ENCODE peak calls at places on chromosomes 5 and 9, in four cellular contexts. One of them, this sample, is unnamed.

GRCh38 chr9:133463864-133464615 is 4.3 kb downstream of the CACFD1 start:
- DNase-seq in neuronal stem cell: no peak
- DNase-seq in H9: no peak
- DNase-seq in trophoblast cell: no peak
- DNase-seq in this sample: no peak

GRCh38 chr5:100826133-100826532 is 76.9 kb downstream of the ST8SIA4 start:
- DNase-seq in neuronal stem cell: no peak
- DNase-seq in H9: no peak
- DNase-seq in trophoblast cell: no peak
- DNase-seq in this sample: no peak

GRCh38 chr9:17462869-17463464 is 115.9 kb upstream of the SH3GL2 start:
- DNase-seq in neuronal stem cell: peak; percentile 47
- DNase-seq in H9: no peak
- DNase-seq in trophoblast cell: peak; percentile 27
- DNase-seq in this sample: peak; percentile 62

GRCh38 chr5:96292582-96293247 is 140.3 kb downstream of the PCSK1 start:
- DNase-seq in neuronal stem cell: no peak
- DNase-seq in H9: no peak
- DNase-seq in trophoblast cell: peak; percentile 6
- DNase-seq in this sample: no peak

GRCh38 chr5:124252094-124252750 is 494.2 kb downstream of the ZNF608 start:
- DNase-seq in neuronal stem cell: no peak
- DNase-seq in H9: no peak
- DNase-seq in trophoblast cell: no peak
- DNase-seq in this sample: no peak

GRCh38 chr5:167147879-167148278 is 1143.6 kb upstream of the WWC1 start:
- DNase-seq in neuronal stem cell: no peak
- DNase-seq in H9: no peak
- DNase-seq in trophoblast cell: no peak
- DNase-seq in this sample: peak; percentile 26

GRCh38 chr5:142475102-142475501 is 150.3 kb upstream of the SPRY4 start:
- DNase-seq in neuronal stem cell: no peak
- DNase-seq in H9: peak; percentile 66
- DNase-seq in trophoblast cell: peak; percentile 27
- DNase-seq in this sample: no peak

GRCh38 chr5:115100556-115100955 is 69.2 kb downstream of the TRIM36 start:
- DNase-seq in neuronal stem cell: no peak
- DNase-seq in H9: no peak
- DNase-seq in trophoblast cell: no peak
- DNase-seq in this sample: no peak

GRCh38 chr5:141651728-141652105 is 499 bp upstream of the FCHSD1 start:
- DNase-seq in neuronal stem cell: no peak
- DNase-seq in H9: no peak
- DNase-seq in trophoblast cell: no peak
- DNase-seq in this sample: no peak

GRCh38 chr5:57408285-57408684 is 74.3 kb downstream of the ACTBL2 start:
- DNase-seq in neuronal stem cell: no peak
- DNase-seq in H9: no peak
- DNase-seq in trophoblast cell: no peak
- DNase-seq in this sample: no peak

GRCh38 chr5:57410374-57411320 is 72.0 kb downstream of the ACTBL2 start:
- DNase-seq in neuronal stem cell: no peak
- DNase-seq in H9: no peak
- DNase-seq in trophoblast cell: no peak
- DNase-seq in this sample: no peak

GRCh38 chr5:57406591-57406990 is 76.0 kb downstream of the ACTBL2 start:
- DNase-seq in neuronal stem cell: no peak
- DNase-seq in H9: no peak
- DNase-seq in trophoblast cell: no peak
- DNase-seq in this sample: no peak

GRCh38 chr5:57407391-57407790 is 75.2 kb downstream of the ACTBL2 start:
- DNase-seq in neuronal stem cell: no peak
- DNase-seq in H9: no peak
- DNase-seq in trophoblast cell: no peak
- DNase-seq in this sample: no peak

GRCh38 chr5:57408714-57409113 is 73.9 kb downstream of the ACTBL2 start:
- DNase-seq in neuronal stem cell: no peak
- DNase-seq in H9: no peak
- DNase-seq in trophoblast cell: no peak
- DNase-seq in this sample: peak; percentile 26
- H2BK120ac ChIP-seq in neuronal stem cell: no peak overlapping the region
- H2BK120ac ChIP-seq in H9: no peak overlapping the region
- H2BK120ac ChIP-seq in trophoblast cell: no peak overlapping the region
- H2BK120ac ChIP-seq in this sample: no peak overlapping the region

GRCh38 chr5:164728733-164729132 is 1223.3 kb downstream of the MAT2B start:
- DNase-seq in neuronal stem cell: no peak
- DNase-seq in H9: no peak
- DNase-seq in trophoblast cell: no peak
- DNase-seq in this sample: no peak
- H4K91ac ChIP-seq in neuronal stem cell: no peak overlapping the region
- H4K91ac ChIP-seq in H9: no peak overlapping the region
- H4K91ac ChIP-seq in trophoblast cell: no peak overlapping the region
- H4K91ac ChIP-seq in this sample: no peak overlapping the region

DNA sequence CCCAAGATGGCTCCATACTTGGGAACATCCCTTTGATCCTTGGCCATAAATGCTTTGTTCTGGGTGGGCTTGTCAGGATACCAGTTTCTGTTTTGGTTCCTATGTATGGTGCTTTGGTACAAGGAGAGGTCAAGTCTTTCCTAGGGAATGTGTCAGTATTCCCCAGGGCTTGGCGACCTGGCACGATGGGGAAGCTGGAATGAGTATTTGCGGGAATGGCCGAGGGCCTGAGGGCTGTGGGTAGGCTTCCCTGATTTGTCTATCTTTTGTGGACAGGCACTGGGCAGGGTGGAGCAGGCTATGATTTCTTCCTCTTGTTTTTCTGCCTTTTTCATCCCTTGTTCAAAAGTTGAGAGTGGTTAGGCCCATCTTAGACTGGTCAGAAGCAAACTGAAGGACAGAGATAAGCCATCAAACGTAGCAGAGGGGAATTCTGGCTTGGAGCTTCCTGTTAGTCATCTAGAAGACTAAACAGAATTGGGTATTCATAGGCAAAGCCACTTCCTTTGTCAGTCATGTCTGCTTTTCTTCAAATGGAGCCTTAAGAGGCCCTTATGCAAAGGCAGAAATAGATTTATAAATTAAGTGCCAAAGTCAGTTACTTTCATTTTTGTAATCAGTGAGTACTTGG is 13.7 kb downstream of the DOCK2 start:
- DNase-seq in neuronal stem cell: no peak
- DNase-seq in H9: no peak
- DNase-seq in trophoblast cell: no peak
- DNase-seq in this sample: peak; percentile 98
- H2BK120ac ChIP-seq in neuronal stem cell: no peak overlapping the region
- H2BK120ac ChIP-seq in H9: no peak overlapping the region
- H2BK120ac ChIP-seq in trophoblast cell: no peak overlapping the region
- H2BK120ac ChIP-seq in this sample: peak overlapping the region; percentile 97

DNA sequence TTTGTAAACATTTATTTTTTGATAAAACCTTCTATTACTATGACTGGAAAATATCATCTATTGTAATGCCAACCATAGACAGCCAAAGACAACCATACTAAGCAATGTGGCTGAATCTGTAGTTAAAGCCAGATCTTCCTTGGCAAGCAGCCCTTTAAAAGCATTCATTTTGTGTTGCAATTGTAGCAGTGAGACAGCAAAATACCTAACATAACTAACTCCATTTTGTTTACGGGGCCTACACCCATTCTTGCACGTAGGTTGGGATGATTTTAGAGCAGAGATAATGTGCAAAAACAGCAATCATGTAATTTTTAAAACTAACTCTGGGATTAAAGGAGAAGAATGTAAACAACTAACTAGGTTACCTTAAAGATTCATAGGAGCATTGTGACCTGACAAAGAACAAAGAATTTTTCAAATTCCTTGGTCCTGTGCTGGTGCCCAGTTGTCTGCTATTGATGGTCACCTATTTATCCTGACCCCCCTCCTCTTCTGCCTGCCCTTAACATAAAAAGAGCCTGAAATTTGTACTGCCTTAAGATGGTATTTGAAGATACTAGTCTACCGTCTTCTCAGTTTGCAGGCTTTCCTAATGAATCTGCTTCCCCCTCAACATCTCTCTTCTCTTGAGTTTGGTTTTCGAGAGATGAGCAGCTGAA is 10.6 kb downstream of the IFNA1 start:
- DNase-seq in neuronal stem cell: no peak
- DNase-seq in H9: no peak
- DNase-seq in trophoblast cell: peak; percentile 60
- DNase-seq in this sample: no peak
- H4K91ac ChIP-seq in neuronal stem cell: no peak overlapping the region
- H4K91ac ChIP-seq in H9: no peak overlapping the region
- H4K91ac ChIP-seq in trophoblast cell: no peak overlapping the region
- H4K91ac ChIP-seq in this sample: no peak overlapping the region

DNA sequence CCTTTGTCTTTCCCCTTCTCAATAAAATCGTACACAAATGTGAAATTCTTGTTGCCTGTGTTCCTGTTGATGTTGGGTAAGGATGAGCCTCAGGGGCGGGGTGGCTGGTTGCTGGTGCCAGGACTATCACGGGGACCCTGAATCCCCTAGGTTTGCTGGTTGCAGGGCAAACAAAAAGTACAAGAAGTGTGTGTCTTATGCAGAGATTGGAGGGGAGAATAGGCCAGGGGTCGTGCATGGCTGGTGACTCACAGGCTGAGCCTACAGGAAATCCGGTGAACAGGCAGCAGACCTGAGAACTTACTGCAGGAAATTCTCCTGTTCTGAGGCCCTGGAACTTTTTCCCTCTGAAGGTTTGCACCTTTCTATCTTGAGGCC is 5.5 kb downstream of the ANXA2R start:
- DNase-seq in neuronal stem cell: no peak
- DNase-seq in H9: peak; percentile 48
- DNase-seq in trophoblast cell: no peak
- DNase-seq in this sample: peak; percentile 58
- H2BK120ac ChIP-seq in neuronal stem cell: no peak overlapping the region
- H2BK120ac ChIP-seq in H9: no peak overlapping the region
- H2BK120ac ChIP-seq in trophoblast cell: peak overlapping the region; percentile 11
- H2BK120ac ChIP-seq in this sample: peak overlapping the region; percentile 71

GRCh38 chr9:93024986-93025630 is 33.4 kb upstream of the SUSD3 start:
- DNase-seq in neuronal stem cell: no peak
- DNase-seq in H9: no peak
- DNase-seq in trophoblast cell: no peak
- DNase-seq in this sample: no peak
- H4K91ac ChIP-seq in neuronal stem cell: no peak overlapping the region
- H4K91ac ChIP-seq in H9: no peak overlapping the region
- H4K91ac ChIP-seq in trophoblast cell: no peak overlapping the region
- H4K91ac ChIP-seq in this sample: no peak overlapping the region

GRCh38 chr9:72480931-72481330 is 40.5 kb upstream of the TMC1 start:
- DNase-seq in neuronal stem cell: no peak
- DNase-seq in H9: no peak
- DNase-seq in trophoblast cell: no peak
- DNase-seq in this sample: peak; percentile 64
- H2BK120ac ChIP-seq in neuronal stem cell: no peak overlapping the region
- H2BK120ac ChIP-seq in H9: no peak overlapping the region
- H2BK120ac ChIP-seq in trophoblast cell: no peak overlapping the region
- H2BK120ac ChIP-seq in this sample: no peak overlapping the region